ENCODE peak calls at places on chromosomes 6 and 20, in four cellular contexts. B is caudate nucleus, X is HEK293T, W is endothelial cell. K is an unnamed sample.

GRCh38 chr20:16491277-16491912 is 81.9 kb downstream of the KIF16B start:
- DNase-seq in B (no peak), W (no peak), X (no peak), K (no peak)

GRCh38 chr20:40335437-40335836 is 353.6 kb downstream of the MAFB start:
- DNase-seq in X (no peak), W (no peak), B (no peak), K (no peak)

GRCh38 chr6:6881438-6882267 is 226.1 kb upstream of the RREB1 start:
- DNase-seq in X (no peak), W (no peak), B (no peak), K (no peak)

GRCh38 chr6:71404145-71404966 is 115.7 kb downstream of the OGFRL1 start:
- DNase-seq in W (no peak), B (no peak), X (no peak), K (no peak)

GRCh38 chr6:3193102-3193837 is 34.2 kb downstream of the TUBB2B start:
- DNase-seq in W (no peak), B (peak; percentile 29), X (no peak), K (no peak)

GRCh38 chr20:43691928-43692524 is 25.1 kb downstream of the MYBL2 start:
- DNase-seq in B (no peak), X (peak; percentile 56), W (peak; percentile 67), K (no peak)

GRCh38 chr20:50715694-50716093 is 15.7 kb upstream of the PARD6B start:
- DNase-seq in B (no peak), X (no peak), W (no peak), K (no peak)

GRCh38 chr6:159966981-159967380 is 1.9 kb upstream of the IGF2R start:
- DNase-seq in W (no peak), X (no peak), B (no peak), K (no peak)

GRCh38 chr6:79947191-79948173 is at the start of gene ELOVL4:
- DNase-seq in B (peak; percentile 85), X (peak; percentile 82), W (peak; percentile 67), K (peak; percentile 44)

GRCh38 chr6:152225231-152225934 is 411.8 kb downstream of the SYNE1 start:
- DNase-seq in W (no peak), X (no peak), B (no peak), K (no peak)

GRCh38 chr6:1325471-1326309 is 13.8 kb downstream of the FOXQ1 start:
- DNase-seq in X (no peak), W (no peak), B (no peak), K (no peak)

GRCh38 chr20:6780414-6780813 is 12.9 kb downstream of the BMP2 start:
- DNase-seq in B (no peak), W (no peak), X (no peak), K (no peak)

GRCh38 chr20:49310695-49311094 is 32.8 kb upstream of the ZNFX1 start:
- DNase-seq in X (no peak), B (no peak), W (no peak), K (no peak)

GRCh38 chr6:148501178-148501590 is 158.5 kb downstream of the SASH1 start:
- DNase-seq in W (no peak), B (no peak), X (peak; percentile 28), K (no peak)

GRCh38 chr20:64133951-64134407 is 26.6 kb upstream of the NPBWR2 start:
- DNase-seq in X (no peak), B (no peak), W (no peak), K (no peak)

GRCh38 chr6:116666869-116667268 is 1.7 kb downstream of the ZUP1 start:
- DNase-seq in X (no peak), B (no peak), W (no peak), K (no peak)

GRCh38 chr6:91435630-91436029 is 848.8 kb upstream of the MAP3K7 start:
- DNase-seq in W (no peak), B (no peak), X (no peak), K (no peak)

GRCh38 chr20:50246367-50247195 is 56.0 kb downstream of the CEBPB start:
- DNase-seq in X (no peak), B (no peak), W (no peak), K (no peak)

GRCh38 chr6:11460001-11460668 is 77.4 kb upstream of the TMEM170B start:
- DNase-seq in X (no peak), W (no peak), B (no peak), K (no peak)

GRCh38 chr6:135875446-135875845 is 23.9 kb downstream of the PDE7B start:
- DNase-seq in B (no peak), X (no peak), W (no peak), K (no peak)

GRCh38 chr6:21078497-21078896 is 515.1 kb upstream of the SOX4 start:
- DNase-seq in W (no peak), B (no peak), X (no peak), K (no peak)

GRCh38 chr6:142881771-142882170 is 63.2 kb downstream of the HIVEP2 start:
- DNase-seq in B (no peak), W (no peak), X (no peak), K (no peak)

GRCh38 chr20:9285617-9286016 is 216.7 kb downstream of the PLCB4 start:
- DNase-seq in X (no peak), B (no peak), W (no peak), K (no peak)

GRCh38 chr20:10177326-10177725 is 41.3 kb upstream of the SNAP25 start:
- DNase-seq in X (no peak), W (no peak), B (no peak), K (no peak)

GRCh38 chr20:38859070-38859690 is 53.7 kb downstream of the PPP1R16B start:
- DNase-seq in B (no peak), W (no peak), X (no peak), K (no peak)

K was measured in stimulated activated naive CD4-positive, alpha-beta T cell.